ENCODE peak calls at places on chromosomes 13 and 19, in five cellular contexts. P is HFFc6; D is activated CD8-positive, alpha-beta memory T cell treated with anti-CD3 and anti-CD28 coated beads for 1 hour; K is small intestine; Q is mammary epithelial cell. S is an unnamed sample.
A peak's percentile ranks its signal among the peaks of the same experiment; 100 is the strongest.

GRCh38 chr19:31110331-31110730 is 238.9 kb downstream of the TSHZ3 start:
- DNase-seq in P (peak; percentile 26), D (no peak), K (peak; percentile 3), Q (peak; percentile 27), S (no peak)

GRCh38 chr19:50697414-50698124 is 22.0 kb downstream of the SHANK1 start:
- DNase-seq in P (no peak), D (no peak), K (no peak), Q (no peak), S (no peak)

GRCh38 chr13:46354143-46355087 is 32.6 kb downstream of the RUBCNL start:
- DNase-seq in P (peak; percentile 94), D (no peak), K (no peak), Q (peak; percentile 95), S (no peak)

GRCh38 chr13:20093946-20094345 is 66.9 kb downstream of the GJA3 start:
- DNase-seq in P (no peak), D (no peak), K (peak; percentile 32), Q (no peak), S (no peak)

GRCh38 chr19:6736169-6736916 is 1.0 kb downstream of the GPR108 start:
- DNase-seq in P (peak; percentile 89), D (peak; percentile 36), K (peak; percentile 84), Q (peak; percentile 92), S (no peak)

GRCh38 chr13:61463027-61463426 is 47.4 kb upstream of the PCDH20 start:
- DNase-seq in P (no peak), D (no peak), K (no peak), Q (no peak), S (no peak)

GRCh38 chr13:36530050-36530789 is 97.9 kb downstream of the CCNA1 start:
- DNase-seq in P (no peak), D (no peak), K (peak; percentile 0), Q (peak; percentile 69), S (no peak)

GRCh38 chr19:43622070-43622469 is 2.6 kb upstream of the ZNF428 start:
- DNase-seq in P (no peak), D (no peak), K (no peak), Q (no peak), S (no peak)

GRCh38 chr19:2371656-2372055 is 11.6 kb downstream of the TMPRSS9 start:
- DNase-seq in P (peak; percentile 75), D (no peak), K (no peak), Q (peak; percentile 22), S (no peak)

GRCh38 chr13:101523154-101523669 is 70.7 kb downstream of the ITGBL1 start:
- DNase-seq in P (no peak), D (no peak), K (no peak), Q (no peak), S (no peak)

GRCh38 chr19:2084993-2085720 is 11.0 kb downstream of the MOB3A start:
- DNase-seq in P (peak; percentile 28), D (peak; percentile 86), K (peak; percentile 73), Q (peak; percentile 47), S (no peak)

GRCh38 chr19:21130097-21130775 is 11.6 kb upstream of the ZNF431 start:
- DNase-seq in P (no peak), D (no peak), K (no peak), Q (peak; percentile 59), S (no peak)

GRCh38 chr19:4582980-4583842 is 23.7 kb upstream of the SEMA6B start:
- DNase-seq in P (no peak), D (no peak), K (no peak), Q (peak; percentile 24), S (no peak)

GRCh38 chr13:113666951-113667701 is at the start of gene GRK1:
- DNase-seq in P (no peak), D (no peak), K (no peak), Q (no peak), S (no peak)

GRCh38 chr19:3873151-3873550 is 4.3 kb upstream of the ZFR2 start:
- DNase-seq in P (no peak), D (no peak), K (no peak), Q (no peak), S (no peak)

GRCh38 chr13:113559901-113560644 is 24.5 kb upstream of the TFDP1 start:
- DNase-seq in P (no peak), D (no peak), K (no peak), Q (no peak), S (no peak)

GRCh38 chr19:43527860-43528622 is 1.0 kb upstream of the ETHE1 start:
- DNase-seq in P (peak; percentile 6), D (no peak), K (peak; percentile 52), Q (peak; percentile 39), S (no peak)

GRCh38 chr19:53254451-53255341 is at the start of gene ZNF677:
- DNase-seq in P (peak; percentile 65), D (peak; percentile 64), K (peak; percentile 77), Q (peak; percentile 80), S (no peak)

GRCh38 chr19:53597023-53597422 is 34.8 kb upstream of the DPRX start:
- DNase-seq in P (no peak), D (no peak), K (no peak), Q (peak; percentile 63), S (no peak)

GRCh38 chr19:28289294-28290063 is 923.5 kb downstream of the UQCRFS1 start:
- DNase-seq in P (no peak), D (no peak), K (no peak), Q (peak; percentile 18), S (no peak)

GRCh38 chr19:13670846-13671245 is 93.5 kb upstream of the MRI1 start:
- DNase-seq in P (no peak), D (no peak), K (no peak), Q (no peak), S (no peak)

GRCh38 chr13:76825415-76825814 is 60.8 kb downstream of the KCTD12 start:
- DNase-seq in P (no peak), D (no peak), K (no peak), Q (no peak), S (no peak)

GRCh38 chr19:789473-790052 is 7.7 kb upstream of the PTBP1 start:
- DNase-seq in P (no peak), D (no peak), K (no peak), Q (no peak), S (no peak)

S was measured in GM18507.